ENCODE peak calls at places on chromosomes 12 and 14, in six cellular contexts. B is HT1080, Z is hippocampal formation, D is ELR, T is nephron progenitor cell, K is stromal cell of bone marrow. R is an unnamed sample.

GRCh38 chr12:38367506-38367905 is 50.9 kb downstream of the ALG10B start:
- DNase-seq in B (no peak), Z (no peak), D (no peak), T (no peak), K (no peak), R (no peak)

GRCh38 chr14:21525995-21526671 is at the start of gene SALL2:
- DNase-seq in B (no peak), Z (peak), D (peak), T (peak), K (peak), R (no peak)

GRCh38 chr12:115763376-115763775 is 514.1 kb downstream of the MED13L start:
- DNase-seq in B (no peak), Z (no peak), D (no peak), T (no peak), K (peak), R (no peak)

GRCh38 chr12:53750812-53751335 is 905 bp downstream of the CISTR start:
- DNase-seq in B (no peak), Z (no peak), D (no peak), T (peak), K (no peak), R (no peak)

GRCh38 chr12:80320121-80320678 is 123.8 kb upstream of the PTPRQ start:
- DNase-seq in B (no peak), Z (no peak), D (no peak), T (no peak), K (no peak), R (no peak)

GRCh38 chr14:67240978-67241415 is 238 bp upstream of the PALS1 start:
- DNase-seq in B (peak), Z (peak), D (peak), T (peak), K (peak), R (peak)

GRCh38 chr12:111038075-111038474 is 117.7 kb upstream of the MYL2 start:
- DNase-seq in B (no peak), Z (no peak), D (no peak), T (no peak), K (no peak), R (no peak)

GRCh38 chr12:12546314-12546772 is 16.3 kb downstream of the DUSP16 start:
- DNase-seq in B (no peak), Z (no peak), D (peak), T (no peak), K (no peak), R (no peak)

GRCh38 chr12:70648831-70649230 is 11.6 kb upstream of the PTPRB start:
- DNase-seq in B (peak), Z (no peak), D (peak), T (no peak), K (peak), R (no peak)

GRCh38 chr12:14560904-14561574 is 6.6 kb downstream of the PLBD1 start:
- DNase-seq in B (no peak), Z (no peak), D (no peak), T (no peak), K (no peak), R (no peak)

R was measured in T1000.